ENCODE peak calls at places on chromosome 1, in seven cellular contexts. S is NB4, W is EL, R is GM12891, X is fibroblast of the aortic adventitia, E is natural killer cell, Q is NCI-H1105. G is an unnamed sample.
A peak's percentile ranks its signal among the peaks of the same experiment; 100 is the strongest.

GRCh38 chr1:213953816-213954215 is 34.0 kb upstream of the PROX1 start:
- DNase-seq in S (no peak), W (no peak), R (no peak), X (no peak), E (no peak), Q (no peak), G (peak; percentile 11)

GRCh38 chr1:42930178-42931107 is 28.2 kb downstream of the SLC2A1 start:
- DNase-seq in S (no peak), W (no peak), R (no peak), X (no peak), E (no peak), Q (no peak), G (no peak)

GRCh38 chr1:246690100-246690499 is 34.1 kb upstream of the SCCPDH start:
- DNase-seq in S (no peak), W (no peak), R (no peak), X (no peak), E (no peak), Q (no peak), G (peak; percentile 66)

GRCh38 chr1:182702826-182703524 is 18.6 kb upstream of the RGS8 start:
- DNase-seq in S (no peak), W (no peak), R (no peak), X (no peak), E (no peak), Q (peak; percentile 68), G (peak; percentile 97)

GRCh38 chr1:7379445-7379971 is 391.6 kb upstream of the VAMP3 start:
- DNase-seq in S (no peak), W (peak; percentile 71), R (no peak), X (peak; percentile 70), E (peak; percentile 6), Q (peak; percentile 50), G (peak; percentile 71)

GRCh38 chr1:236451796-236452373 is 57.8 kb downstream of the EDARADD start:
- DNase-seq in S (peak; percentile 40), W (peak; percentile 27), R (no peak), X (no peak), E (peak; percentile 40), Q (no peak), G (peak; percentile 59)

GRCh38 chr1:146032613-146033219 is 11.2 kb upstream of the HJV start:
- DNase-seq in S (peak; percentile 75), W (peak; percentile 67), R (no peak), X (peak; percentile 62), E (no peak), Q (peak; percentile 39), G (peak; percentile 58)

GRCh38 chr1:44632511-44633072 is 41.7 kb downstream of the TMEM53 start:
- DNase-seq in S (peak; percentile 44), W (no peak), R (no peak), X (no peak), E (no peak), Q (no peak), G (peak; percentile 24)

GRCh38 chr1:63189677-63190076 is 132.7 kb upstream of the FOXD3 start:
- DNase-seq in S (peak; percentile 17), W (peak; percentile 2), R (no peak), X (peak; percentile 5), E (no peak), Q (peak; percentile 64), G (peak; percentile 24)

GRCh38 chr1:240621249-240621648 is 9.3 kb upstream of the GREM2 start:
- DNase-seq in S (no peak), W (peak; percentile 25), R (no peak), X (peak; percentile 28), E (no peak), Q (no peak), G (no peak)

GRCh38 chr1:29728703-29729102 is 492.4 kb downstream of the PTPRU start:
- DNase-seq in S (no peak), W (no peak), R (no peak), X (no peak), E (no peak), Q (no peak), G (no peak)

GRCh38 chr1:116161877-116162390 is 50.7 kb downstream of the MAB21L3 start:
- DNase-seq in S (no peak), W (no peak), R (no peak), X (no peak), E (no peak), Q (no peak), G (peak; percentile 25)

GRCh38 chr1:181044449-181044966 is 10.7 kb downstream of the MR1 start:
- DNase-seq in S (peak; percentile 81), W (peak; percentile 13), R (peak; percentile 44), X (no peak), E (peak; percentile 73), Q (no peak), G (peak; percentile 49)

GRCh38 chr1:1604374-1605033 is 4.6 kb upstream of the FNDC10 start:
- DNase-seq in S (no peak), W (no peak), R (no peak), X (no peak), E (no peak), Q (no peak), G (no peak)

GRCh38 chr1:56061824-56062223 is 517.5 kb downstream of the PLPP3 start:
- DNase-seq in S (peak; percentile 36), W (no peak), R (no peak), X (no peak), E (no peak), Q (no peak), G (no peak)

GRCh38 chr1:9910080-9910424 is at the start of gene CTNNBIP1:
- DNase-seq in S (no peak), W (no peak), R (peak; percentile 88), X (no peak), E (no peak), Q (no peak), G (no peak)

GRCh38 chr1:177902151-177902765 is 67.6 kb downstream of the SEC16B start:
- DNase-seq in S (no peak), W (no peak), R (no peak), X (no peak), E (no peak), Q (no peak), G (peak; percentile 46)

GRCh38 chr1:197908695-197909336 is 6.4 kb downstream of the C1orf53 start:
- DNase-seq in S (no peak), W (peak; percentile 88), R (no peak), X (peak; percentile 15), E (no peak), Q (no peak), G (peak; percentile 43)

GRCh38 chr1:193241132-193241827 is 54.9 kb upstream of the B3GALT2 start:
- DNase-seq in S (no peak), W (no peak), R (no peak), X (no peak), E (no peak), Q (no peak), G (no peak)

GRCh38 chr1:91735266-91735845 is 150.6 kb downstream of the TGFBR3 start:
- DNase-seq in S (no peak), W (no peak), R (no peak), X (no peak), E (no peak), Q (no peak), G (no peak)

GRCh38 chr1:178614286-178614685 is 101.4 kb downstream of the TEX35 start:
- DNase-seq in S (no peak), W (no peak), R (no peak), X (no peak), E (no peak), Q (no peak), G (no peak)

GRCh38 chr1:53688703-53689102 is 50.3 kb downstream of the GLIS1 start:
- DNase-seq in S (peak; percentile 24), W (no peak), R (no peak), X (no peak), E (no peak), Q (no peak), G (no peak)

GRCh38 chr1:195939844-195940243 is 668.4 kb downstream of the KCNT2 start:
- DNase-seq in S (no peak), W (peak; percentile 12), R (no peak), X (peak; percentile 6), E (no peak), Q (no peak), G (peak; percentile 73)

GRCh38 chr1:59057211-59057694 is 239.6 kb upstream of the FGGY start:
- DNase-seq in S (peak; percentile 81), W (peak; percentile 87), R (no peak), X (peak; percentile 98), E (no peak), Q (no peak), G (peak; percentile 31)

GRCh38 chr1:235941852-235942624 is 75.3 kb upstream of the LYST start:
- DNase-seq in S (peak; percentile 96), W (no peak), R (no peak), X (no peak), E (no peak), Q (no peak), G (no peak)

GRCh38 chr1:197423006-197423405 is 155.0 kb downstream of the CRB1 start:
- DNase-seq in S (no peak), W (peak; percentile 79), R (no peak), X (peak; percentile 16), E (no peak), Q (no peak), G (no peak)

GRCh38 chr1:43233631-43234030 is 36.2 kb upstream of the TMEM125 start:
- DNase-seq in S (no peak), W (no peak), R (no peak), X (no peak), E (no peak), Q (no peak), G (no peak)

GRCh38 chr1:26831546-26832248 is 5.2 kb downstream of the ZDHHC18 start:
- DNase-seq in S (no peak), W (no peak), R (no peak), X (no peak), E (no peak), Q (no peak), G (no peak)

GRCh38 chr1:85230305-85230977 is 29.0 kb downstream of the C1orf52 start:
- DNase-seq in S (peak; percentile 12), W (no peak), R (no peak), X (no peak), E (no peak), Q (no peak), G (peak; percentile 19)

GRCh38 chr1:21261551-21262281 is 28.5 kb downstream of the ECE1 start:
- DNase-seq in S (peak; percentile 90), W (peak; percentile 97), R (no peak), X (peak; percentile 94), E (no peak), Q (no peak), G (no peak)

GRCh38 chr1:56376188-56376984 is 203.0 kb downstream of the PLPP3 start:
- DNase-seq in S (no peak), W (peak; percentile 42), R (no peak), X (peak; percentile 77), E (no peak), Q (peak; percentile 73), G (peak; percentile 88)

GRCh38 chr1:53601867-53602266 is 137.1 kb downstream of the GLIS1 start:
- DNase-seq in S (no peak), W (no peak), R (no peak), X (no peak), E (no peak), Q (no peak), G (no peak)

G was measured in NCI-H69.